ENCODE peak calls at places on chromosomes 1 and 21, in four cellular contexts. One of them, this sample, is unnamed.
A peak's percentile ranks its signal among the peaks of the same experiment; 100 is the strongest.

GRCh38 chr1:115084902-115085505 is 4.3 kb downstream of the TSPAN2 start:
- DNase-seq in Calu3: no peak
- DNase-seq in psoas muscle: no peak
- DNase-seq in mucosa of descending colon: no peak
- DNase-seq in this sample: no peak

GRCh38 chr21:42840411-42841155 is 38.8 kb downstream of the WDR4 start:
- DNase-seq in Calu3: no peak
- DNase-seq in psoas muscle: no peak
- DNase-seq in mucosa of descending colon: no peak
- DNase-seq in this sample: no peak

GRCh38 chr1:6599141-6599975 is 3.3 kb downstream of the KLHL21 start:
- DNase-seq in Calu3: peak; percentile 39
- DNase-seq in psoas muscle: peak; percentile 43
- DNase-seq in mucosa of descending colon: no peak
- DNase-seq in this sample: peak; percentile 84

GRCh38 chr1:41454406-41454805 is 30.1 kb downstream of the EDN2 start:
- DNase-seq in Calu3: peak; percentile 63
- DNase-seq in psoas muscle: no peak
- DNase-seq in mucosa of descending colon: peak; percentile 83
- DNase-seq in this sample: no peak

GRCh38 chr1:43135857-43136781 is 36.0 kb downstream of the EBNA1BP2 start:
- DNase-seq in Calu3: peak; percentile 7
- DNase-seq in psoas muscle: no peak
- DNase-seq in mucosa of descending colon: no peak
- DNase-seq in this sample: no peak

GRCh38 chr1:234620272-234620711 is 10.3 kb upstream of the IRF2BP2 start:
- DNase-seq in Calu3: no peak
- DNase-seq in psoas muscle: no peak
- DNase-seq in mucosa of descending colon: no peak
- DNase-seq in this sample: no peak

GRCh38 chr1:185281245-185281644 is 35.8 kb downstream of the IVNS1ABP start:
- DNase-seq in Calu3: no peak
- DNase-seq in psoas muscle: no peak
- DNase-seq in mucosa of descending colon: no peak
- DNase-seq in this sample: no peak

GRCh38 chr1:23718482-23718881 is 24.8 kb upstream of the ELOA start:
- DNase-seq in Calu3: peak; percentile 44
- DNase-seq in psoas muscle: no peak
- DNase-seq in mucosa of descending colon: no peak
- DNase-seq in this sample: no peak

GRCh38 chr1:109887271-109887670 is 23.4 kb upstream of the CSF1 start:
- DNase-seq in Calu3: no peak
- DNase-seq in psoas muscle: no peak
- DNase-seq in mucosa of descending colon: no peak
- DNase-seq in this sample: no peak

GRCh38 chr1:41622859-41623732 is 138.6 kb upstream of the EDN2 start:
- DNase-seq in Calu3: no peak
- DNase-seq in psoas muscle: no peak
- DNase-seq in mucosa of descending colon: no peak
- DNase-seq in this sample: no peak

GRCh38 chr1:183318433-183318832 is 99.7 kb downstream of the NMNAT2 start:
- DNase-seq in Calu3: peak; percentile 75
- DNase-seq in psoas muscle: peak; percentile 73
- DNase-seq in mucosa of descending colon: peak; percentile 60
- DNase-seq in this sample: peak; percentile 5

GRCh38 chr1:211829343-211830054 is 1.1 kb downstream of the LPGAT1 start:
- DNase-seq in Calu3: peak; percentile 8
- DNase-seq in psoas muscle: peak; percentile 23
- DNase-seq in mucosa of descending colon: no peak
- DNase-seq in this sample: no peak
- TF ChIP-seq CTCF in Calu3: no peak
- TF ChIP-seq CTCF in psoas muscle: no peak
- TF ChIP-seq CTCF in mucosa of descending colon: no peak
- TF ChIP-seq CTCF in this sample: no peak

GRCh38 chr1:16055613-16056520 is 12.3 kb downstream of the CLCNKB start:
- DNase-seq in Calu3: peak; percentile 88
- DNase-seq in psoas muscle: peak; percentile 86
- DNase-seq in mucosa of descending colon: peak; percentile 87
- DNase-seq in this sample: peak; percentile 96
- TF ChIP-seq CTCF in Calu3: no peak
- TF ChIP-seq CTCF in psoas muscle: peak; percentile 95
- TF ChIP-seq CTCF in mucosa of descending colon: peak; percentile 95
- TF ChIP-seq CTCF in this sample: peak; percentile 95

GRCh38 chr1:68278221-68278620 is 45.9 kb upstream of the WLS start:
- DNase-seq in Calu3: no peak
- DNase-seq in psoas muscle: no peak
- DNase-seq in mucosa of descending colon: no peak
- DNase-seq in this sample: no peak

GRCh38 chr1:68276448-68276847 is 44.1 kb upstream of the WLS start:
- DNase-seq in Calu3: no peak
- DNase-seq in psoas muscle: no peak
- DNase-seq in mucosa of descending colon: no peak
- DNase-seq in this sample: no peak

GRCh38 chr1:68285046-68285445 is 52.7 kb upstream of the WLS start:
- DNase-seq in Calu3: no peak
- DNase-seq in psoas muscle: no peak
- DNase-seq in mucosa of descending colon: no peak
- DNase-seq in this sample: no peak

GRCh38 chr1:68279846-68280245 is 47.5 kb upstream of the WLS start:
- DNase-seq in Calu3: no peak
- DNase-seq in psoas muscle: no peak
- DNase-seq in mucosa of descending colon: no peak
- DNase-seq in this sample: no peak

GRCh38 chr1:68281946-68282615 is 49.8 kb upstream of the WLS start:
- DNase-seq in Calu3: no peak
- DNase-seq in psoas muscle: no peak
- DNase-seq in mucosa of descending colon: no peak
- DNase-seq in this sample: no peak
- TF ChIP-seq CTCF in Calu3: no peak
- TF ChIP-seq CTCF in psoas muscle: no peak
- TF ChIP-seq CTCF in mucosa of descending colon: no peak
- TF ChIP-seq CTCF in this sample: no peak

DNA sequence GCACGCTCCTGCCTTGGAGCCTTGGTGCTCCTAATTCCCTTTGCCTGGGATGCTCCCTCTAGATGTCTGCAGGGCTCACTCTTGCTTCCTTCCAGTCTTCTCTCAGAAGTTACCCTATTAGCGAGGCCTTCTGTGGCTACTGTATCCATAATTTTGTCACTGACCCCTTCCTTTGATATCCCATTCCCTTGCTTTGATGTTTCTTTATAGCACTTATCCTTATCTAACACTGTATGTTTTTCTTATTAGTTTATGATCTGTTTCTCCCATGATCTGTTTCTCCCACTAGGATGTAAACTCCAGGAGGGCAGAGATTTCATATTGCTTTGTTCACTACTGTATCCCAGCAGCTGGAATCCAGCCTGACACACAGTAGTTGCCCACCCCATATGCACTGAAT is 263.4 kb downstream of the FOXD2 start:
- DNase-seq in Calu3: no peak
- DNase-seq in psoas muscle: no peak
- DNase-seq in mucosa of descending colon: no peak
- DNase-seq in this sample: no peak
- TF ChIP-seq CTCF in Calu3: no peak
- TF ChIP-seq CTCF in psoas muscle: no peak
- TF ChIP-seq CTCF in mucosa of descending colon: no peak
- TF ChIP-seq CTCF in this sample: no peak

GRCh38 chr1:3580231-3580630 is 31.1 kb downstream of the MEGF6 start:
- DNase-seq in Calu3: no peak
- DNase-seq in psoas muscle: no peak
- DNase-seq in mucosa of descending colon: no peak
- DNase-seq in this sample: no peak
- TF ChIP-seq CTCF in Calu3: no peak
- TF ChIP-seq CTCF in psoas muscle: no peak
- TF ChIP-seq CTCF in mucosa of descending colon: no peak
- TF ChIP-seq CTCF in this sample: no peak